ENCODE peak calls at places on chromosomes 6 and 20, in nine cellular contexts. One of them, this sample, is unnamed.

GRCh38 chr6:128438311-128438916 is 82.0 kb downstream of the PTPRK start:
- DNase-seq in cardiac muscle cell: no peak
- DNase-seq in right atrium auricular region: no peak
- DNase-seq in HCT116: no peak
- DNase-seq in caudate nucleus: no peak
- DNase-seq in ovary: no peak
- DNase-seq in HepG2: no peak
- DNase-seq in GM23248: no peak
- DNase-seq in K562: no peak
- DNase-seq in this sample: no peak

GRCh38 chr6:123415844-123416468 is 220.8 kb downstream of the TRDN start:
- DNase-seq in cardiac muscle cell: peak
- DNase-seq in right atrium auricular region: peak
- DNase-seq in HCT116: peak
- DNase-seq in caudate nucleus: no peak
- DNase-seq in ovary: peak
- DNase-seq in HepG2: peak
- DNase-seq in GM23248: peak
- DNase-seq in K562: peak
- DNase-seq in this sample: peak

GRCh38 chr20:31602779-31603441 is 2.2 kb upstream of the ID1 start:
- DNase-seq in cardiac muscle cell: no peak
- DNase-seq in right atrium auricular region: peak
- DNase-seq in HCT116: peak
- DNase-seq in caudate nucleus: no peak
- DNase-seq in ovary: no peak
- DNase-seq in HepG2: peak
- DNase-seq in GM23248: peak
- DNase-seq in K562: no peak
- DNase-seq in this sample: peak

GRCh38 chr20:40931348-40932044 is 97.1 kb upstream of the TOP1 start:
- DNase-seq in cardiac muscle cell: no peak
- DNase-seq in right atrium auricular region: no peak
- DNase-seq in HCT116: no peak
- DNase-seq in caudate nucleus: no peak
- DNase-seq in ovary: no peak
- DNase-seq in HepG2: no peak
- DNase-seq in GM23248: no peak
- DNase-seq in K562: no peak
- DNase-seq in this sample: no peak

GRCh38 chr20:610130-611046 is at the start of gene TCF15:
- DNase-seq in cardiac muscle cell: peak
- DNase-seq in right atrium auricular region: no peak
- DNase-seq in HCT116: no peak
- DNase-seq in caudate nucleus: no peak
- DNase-seq in ovary: no peak
- DNase-seq in HepG2: no peak
- DNase-seq in GM23248: peak
- DNase-seq in K562: peak
- DNase-seq in this sample: no peak

GRCh38 chr6:105431226-105431625 is 28.3 kb upstream of the PREP start:
- DNase-seq in cardiac muscle cell: peak
- DNase-seq in right atrium auricular region: no peak
- DNase-seq in HCT116: peak
- DNase-seq in caudate nucleus: no peak
- DNase-seq in ovary: no peak
- DNase-seq in HepG2: peak
- DNase-seq in GM23248: peak
- DNase-seq in K562: no peak
- DNase-seq in this sample: no peak

GRCh38 chr20:33884633-33885032 is 73.5 kb downstream of the CHMP4B start:
- DNase-seq in cardiac muscle cell: no peak
- DNase-seq in right atrium auricular region: no peak
- DNase-seq in HCT116: no peak
- DNase-seq in caudate nucleus: no peak
- DNase-seq in ovary: no peak
- DNase-seq in HepG2: no peak
- DNase-seq in GM23248: no peak
- DNase-seq in K562: no peak
- DNase-seq in this sample: no peak

GRCh38 chr6:135038335-135038734 is 16.3 kb downstream of the HBS1L start:
- DNase-seq in cardiac muscle cell: no peak
- DNase-seq in right atrium auricular region: no peak
- DNase-seq in HCT116: no peak
- DNase-seq in caudate nucleus: no peak
- DNase-seq in ovary: no peak
- DNase-seq in HepG2: no peak
- DNase-seq in GM23248: no peak
- DNase-seq in K562: no peak
- DNase-seq in this sample: no peak

GRCh38 chr20:953742-954141 is 37.6 kb upstream of the ANGPT4 start:
- DNase-seq in cardiac muscle cell: peak
- DNase-seq in right atrium auricular region: no peak
- DNase-seq in HCT116: peak
- DNase-seq in caudate nucleus: no peak
- DNase-seq in ovary: no peak
- DNase-seq in HepG2: no peak
- DNase-seq in GM23248: peak
- DNase-seq in K562: no peak
- DNase-seq in this sample: no peak

GRCh38 chr6:130743175-130743574 is 84.0 kb upstream of the SMLR1 start:
- DNase-seq in cardiac muscle cell: no peak
- DNase-seq in right atrium auricular region: no peak
- DNase-seq in HCT116: no peak
- DNase-seq in caudate nucleus: no peak
- DNase-seq in ovary: no peak
- DNase-seq in HepG2: peak
- DNase-seq in GM23248: peak
- DNase-seq in K562: no peak
- DNase-seq in this sample: no peak

GRCh38 chr6:151178373-151178772 is 61.4 kb upstream of the AKAP12 start:
- DNase-seq in cardiac muscle cell: no peak
- DNase-seq in right atrium auricular region: no peak
- DNase-seq in HCT116: no peak
- DNase-seq in caudate nucleus: no peak
- DNase-seq in ovary: no peak
- DNase-seq in HepG2: no peak
- DNase-seq in GM23248: no peak
- DNase-seq in K562: no peak
- DNase-seq in this sample: no peak

GRCh38 chr20:312067-312466 is 13.3 kb upstream of the SOX12 start:
- DNase-seq in cardiac muscle cell: no peak
- DNase-seq in right atrium auricular region: no peak
- DNase-seq in HCT116: no peak
- DNase-seq in caudate nucleus: no peak
- DNase-seq in ovary: no peak
- DNase-seq in HepG2: no peak
- DNase-seq in GM23248: no peak
- DNase-seq in K562: no peak
- DNase-seq in this sample: no peak

GRCh38 chr6:111423055-111423633 is 59.9 kb downstream of the REV3L start:
- DNase-seq in cardiac muscle cell: no peak
- DNase-seq in right atrium auricular region: no peak
- DNase-seq in HCT116: no peak
- DNase-seq in caudate nucleus: no peak
- DNase-seq in ovary: no peak
- DNase-seq in HepG2: no peak
- DNase-seq in GM23248: peak
- DNase-seq in K562: no peak
- DNase-seq in this sample: no peak

GRCh38 chr6:32843321-32843978 is 397 bp downstream of the PSMB8 start:
- DNase-seq in cardiac muscle cell: no peak
- DNase-seq in right atrium auricular region: no peak
- DNase-seq in HCT116: no peak
- DNase-seq in caudate nucleus: no peak
- DNase-seq in ovary: no peak
- DNase-seq in HepG2: no peak
- DNase-seq in GM23248: peak
- DNase-seq in K562: no peak
- DNase-seq in this sample: no peak

GRCh38 chr6:38443341-38443740 is 196.4 kb downstream of the BTBD9 start:
- DNase-seq in cardiac muscle cell: no peak
- DNase-seq in right atrium auricular region: no peak
- DNase-seq in HCT116: no peak
- DNase-seq in caudate nucleus: no peak
- DNase-seq in ovary: no peak
- DNase-seq in HepG2: no peak
- DNase-seq in GM23248: no peak
- DNase-seq in K562: no peak
- DNase-seq in this sample: no peak

GRCh38 chr20:63635431-63636141 is 8.7 kb upstream of the GMEB2 start:
- DNase-seq in cardiac muscle cell: no peak
- DNase-seq in right atrium auricular region: no peak
- DNase-seq in HCT116: no peak
- DNase-seq in caudate nucleus: no peak
- DNase-seq in ovary: no peak
- DNase-seq in HepG2: no peak
- DNase-seq in GM23248: no peak
- DNase-seq in K562: no peak
- DNase-seq in this sample: no peak

GRCh38 chr6:150907385-150907784 is 41.9 kb downstream of the MTHFD1L start:
- DNase-seq in cardiac muscle cell: no peak
- DNase-seq in right atrium auricular region: peak
- DNase-seq in HCT116: no peak
- DNase-seq in caudate nucleus: no peak
- DNase-seq in ovary: no peak
- DNase-seq in HepG2: no peak
- DNase-seq in GM23248: no peak
- DNase-seq in K562: no peak
- DNase-seq in this sample: no peak

GRCh38 chr6:65075705-65076104 is 631.3 kb downstream of the EYS start:
- DNase-seq in cardiac muscle cell: no peak
- DNase-seq in right atrium auricular region: no peak
- DNase-seq in HCT116: no peak
- DNase-seq in caudate nucleus: no peak
- DNase-seq in ovary: no peak
- DNase-seq in HepG2: no peak
- DNase-seq in GM23248: no peak
- DNase-seq in K562: no peak
- DNase-seq in this sample: no peak

GRCh38 chr6:7879043-7879442 is 31.5 kb downstream of the TXNDC5 start:
- DNase-seq in cardiac muscle cell: no peak
- DNase-seq in right atrium auricular region: no peak
- DNase-seq in HCT116: no peak
- DNase-seq in caudate nucleus: no peak
- DNase-seq in ovary: no peak
- DNase-seq in HepG2: no peak
- DNase-seq in GM23248: no peak
- DNase-seq in K562: no peak
- DNase-seq in this sample: no peak

GRCh38 chr6:7879579-7879978 is 31.0 kb downstream of the TXNDC5 start:
- DNase-seq in cardiac muscle cell: no peak
- DNase-seq in right atrium auricular region: no peak
- DNase-seq in HCT116: no peak
- DNase-seq in caudate nucleus: no peak
- DNase-seq in ovary: no peak
- DNase-seq in HepG2: no peak
- DNase-seq in GM23248: no peak
- DNase-seq in K562: no peak
- DNase-seq in this sample: no peak

GRCh38 chr6:7881765-7882500 is 28.7 kb downstream of the TXNDC5 start:
- DNase-seq in cardiac muscle cell: no peak
- DNase-seq in right atrium auricular region: no peak
- DNase-seq in HCT116: no peak
- DNase-seq in caudate nucleus: no peak
- DNase-seq in ovary: no peak
- DNase-seq in HepG2: no peak
- DNase-seq in GM23248: peak
- DNase-seq in K562: no peak
- DNase-seq in this sample: no peak

GRCh38 chr6:7879980-7880717 is 30.4 kb downstream of the TXNDC5 start:
- DNase-seq in cardiac muscle cell: no peak
- DNase-seq in right atrium auricular region: no peak
- DNase-seq in HCT116: no peak
- DNase-seq in caudate nucleus: no peak
- DNase-seq in ovary: no peak
- DNase-seq in HepG2: no peak
- DNase-seq in GM23248: no peak
- DNase-seq in K562: no peak
- DNase-seq in this sample: no peak

GRCh38 chr6:7880718-7881107 is 29.9 kb downstream of the TXNDC5 start:
- DNase-seq in cardiac muscle cell: no peak
- DNase-seq in right atrium auricular region: no peak
- DNase-seq in HCT116: no peak
- DNase-seq in caudate nucleus: no peak
- DNase-seq in ovary: no peak
- DNase-seq in HepG2: no peak
- DNase-seq in GM23248: no peak
- DNase-seq in K562: no peak
- DNase-seq in this sample: no peak
- H3K27ac ChIP-seq in cardiac muscle cell: no peak
- H3K27ac ChIP-seq in right atrium auricular region: no peak
- H3K27ac ChIP-seq in HCT116: no peak
- H3K27ac ChIP-seq in caudate nucleus: no peak
- H3K27ac ChIP-seq in ovary: no peak
- H3K27ac ChIP-seq in HepG2: no peak
- H3K27ac ChIP-seq in GM23248: no peak
- H3K27ac ChIP-seq in K562: no peak
- H3K27ac ChIP-seq in this sample: no peak

DNA sequence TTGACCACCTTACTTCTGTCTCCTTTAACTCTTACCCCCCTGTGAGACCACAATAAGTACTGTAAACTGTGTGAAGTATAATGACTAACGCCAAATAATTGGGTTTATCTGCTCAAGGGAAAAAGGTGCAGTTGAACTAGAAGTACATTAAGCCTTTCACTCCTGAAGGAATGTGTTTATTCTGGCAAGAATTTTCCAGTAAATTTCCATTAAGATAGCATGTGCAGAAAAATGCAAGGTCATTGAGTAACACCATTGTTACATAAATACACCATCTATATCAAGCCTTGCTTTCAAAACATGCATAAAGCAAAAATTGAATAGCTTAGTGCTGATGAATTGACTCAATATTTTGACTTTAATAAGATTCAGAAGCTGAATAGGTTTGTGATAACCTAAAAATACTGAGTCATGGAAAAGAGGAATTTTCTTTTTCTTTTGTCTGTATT is 65.4 kb downstream of the ARHGAP18 start:
- DNase-seq in cardiac muscle cell: no peak
- DNase-seq in right atrium auricular region: no peak
- DNase-seq in HCT116: peak
- DNase-seq in caudate nucleus: no peak
- DNase-seq in ovary: no peak
- DNase-seq in HepG2: peak
- DNase-seq in GM23248: peak
- DNase-seq in K562: no peak
- DNase-seq in this sample: no peak
- H3K27ac ChIP-seq in cardiac muscle cell: no peak
- H3K27ac ChIP-seq in right atrium auricular region: peak
- H3K27ac ChIP-seq in HCT116: peak
- H3K27ac ChIP-seq in caudate nucleus: no peak
- H3K27ac ChIP-seq in ovary: no peak
- H3K27ac ChIP-seq in HepG2: peak
- H3K27ac ChIP-seq in GM23248: peak
- H3K27ac ChIP-seq in K562: no peak
- H3K27ac ChIP-seq in this sample: peak

GRCh38 chr6:2550247-2550646 is 200.5 kb downstream of the MYLK4 start:
- DNase-seq in cardiac muscle cell: no peak
- DNase-seq in right atrium auricular region: peak
- DNase-seq in HCT116: no peak
- DNase-seq in caudate nucleus: no peak
- DNase-seq in ovary: no peak
- DNase-seq in HepG2: no peak
- DNase-seq in GM23248: no peak
- DNase-seq in K562: no peak
- DNase-seq in this sample: no peak
- H3K27ac ChIP-seq in cardiac muscle cell: no peak
- H3K27ac ChIP-seq in right atrium auricular region: no peak
- H3K27ac ChIP-seq in HCT116: no peak
- H3K27ac ChIP-seq in caudate nucleus: no peak
- H3K27ac ChIP-seq in ovary: no peak
- H3K27ac ChIP-seq in HepG2: no peak
- H3K27ac ChIP-seq in GM23248: no peak
- H3K27ac ChIP-seq in K562: no peak
- H3K27ac ChIP-seq in this sample: no peak

GRCh38 chr20:47317127-47317895 is 39.2 kb downstream of the ZMYND8 start:
- DNase-seq in cardiac muscle cell: no peak
- DNase-seq in right atrium auricular region: peak
- DNase-seq in HCT116: peak
- DNase-seq in caudate nucleus: no peak
- DNase-seq in ovary: peak
- DNase-seq in HepG2: peak
- DNase-seq in GM23248: peak
- DNase-seq in K562: peak
- DNase-seq in this sample: peak
- H3K27ac ChIP-seq in cardiac muscle cell: peak
- H3K27ac ChIP-seq in right atrium auricular region: peak
- H3K27ac ChIP-seq in HCT116: peak
- H3K27ac ChIP-seq in caudate nucleus: peak
- H3K27ac ChIP-seq in ovary: peak
- H3K27ac ChIP-seq in HepG2: peak
- H3K27ac ChIP-seq in GM23248: peak
- H3K27ac ChIP-seq in K562: peak
- H3K27ac ChIP-seq in this sample: peak

This sample was measured in epithelial cell of prostate.